ENCODE peak calls at places on chromosomes 16 and 17, in five cellular contexts. One of them, this sample, is unnamed.

GRCh38 chr16:58670177-58670576 is 14.4 kb downstream of the SLC38A7 start:
- DNase-seq in tibial nerve: no peak
- DNase-seq in NCI-H2029 treated with DMSO at 0.1 percent for 48 hours: no peak
- DNase-seq in HT-29: no peak
- DNase-seq in nephron progenitor cell: no peak
- DNase-seq in this sample: no peak

GRCh38 chr16:15425861-15426260 is 8.5 kb upstream of the BMERB1 start:
- DNase-seq in tibial nerve: no peak
- DNase-seq in NCI-H2029 treated with DMSO at 0.1 percent for 48 hours: no peak
- DNase-seq in HT-29: no peak
- DNase-seq in nephron progenitor cell: no peak
- DNase-seq in this sample: no peak

GRCh38 chr17:70107441-70107840 is 32.4 kb downstream of the KCNJ16 start:
- DNase-seq in tibial nerve: no peak
- DNase-seq in NCI-H2029 treated with DMSO at 0.1 percent for 48 hours: no peak
- DNase-seq in HT-29: no peak
- DNase-seq in nephron progenitor cell: no peak
- DNase-seq in this sample: no peak

GRCh38 chr17:42918902-42919521 is 18.4 kb downstream of the G6PC1 start:
- DNase-seq in tibial nerve: no peak
- DNase-seq in NCI-H2029 treated with DMSO at 0.1 percent for 48 hours: peak; percentile 54
- DNase-seq in HT-29: no peak
- DNase-seq in nephron progenitor cell: no peak
- DNase-seq in this sample: no peak

GRCh38 chr17:42275527-42276358 is 448 bp downstream of the STAT5B start:
- DNase-seq in tibial nerve: no peak
- DNase-seq in NCI-H2029 treated with DMSO at 0.1 percent for 48 hours: no peak
- DNase-seq in HT-29: no peak
- DNase-seq in nephron progenitor cell: no peak
- DNase-seq in this sample: no peak

GRCh38 chr17:64115871-64116534 is 13.9 kb downstream of the ERN1 start:
- DNase-seq in tibial nerve: no peak
- DNase-seq in NCI-H2029 treated with DMSO at 0.1 percent for 48 hours: no peak
- DNase-seq in HT-29: no peak
- DNase-seq in nephron progenitor cell: no peak
- DNase-seq in this sample: no peak

GRCh38 chr16:10971560-10971961 is 27.2 kb downstream of the CLEC16A start:
- DNase-seq in tibial nerve: peak; percentile 22
- DNase-seq in NCI-H2029 treated with DMSO at 0.1 percent for 48 hours: peak; percentile 75
- DNase-seq in HT-29: peak; percentile 67
- DNase-seq in nephron progenitor cell: peak; percentile 52
- DNase-seq in this sample: no peak

GRCh38 chr16:67395458-67396158 is 2.3 kb upstream of the TPPP3 start:
- DNase-seq in tibial nerve: no peak
- DNase-seq in NCI-H2029 treated with DMSO at 0.1 percent for 48 hours: no peak
- DNase-seq in HT-29: no peak
- DNase-seq in nephron progenitor cell: peak; percentile 34
- DNase-seq in this sample: no peak

GRCh38 chr17:77327566-77328463 is 187.0 kb downstream of the SEC14L1 start:
- DNase-seq in tibial nerve: peak; percentile 11
- DNase-seq in NCI-H2029 treated with DMSO at 0.1 percent for 48 hours: no peak
- DNase-seq in HT-29: no peak
- DNase-seq in nephron progenitor cell: no peak
- DNase-seq in this sample: no peak

GRCh38 chr17:48056246-48056745 is 8.1 kb downstream of the NFE2L1 start:
- DNase-seq in tibial nerve: no peak
- DNase-seq in NCI-H2029 treated with DMSO at 0.1 percent for 48 hours: no peak
- DNase-seq in HT-29: no peak
- DNase-seq in nephron progenitor cell: no peak
- DNase-seq in this sample: no peak

GRCh38 chr16:30010817-30011504 is at the start of gene DOC2A:
- DNase-seq in tibial nerve: no peak
- DNase-seq in NCI-H2029 treated with DMSO at 0.1 percent for 48 hours: no peak
- DNase-seq in HT-29: no peak
- DNase-seq in nephron progenitor cell: peak; percentile 72
- DNase-seq in this sample: no peak

GRCh38 chr16:51392651-51393187 is 241.6 kb upstream of the SALL1 start:
- DNase-seq in tibial nerve: peak; percentile 37
- DNase-seq in NCI-H2029 treated with DMSO at 0.1 percent for 48 hours: no peak
- DNase-seq in HT-29: no peak
- DNase-seq in nephron progenitor cell: peak; percentile 20
- DNase-seq in this sample: no peak

GRCh38 chr17:15386083-15386482 is 44.7 kb upstream of the TEKT3 start:
- DNase-seq in tibial nerve: no peak
- DNase-seq in NCI-H2029 treated with DMSO at 0.1 percent for 48 hours: no peak
- DNase-seq in HT-29: no peak
- DNase-seq in nephron progenitor cell: no peak
- DNase-seq in this sample: no peak

GRCh38 chr17:71438631-71439146 is 682.1 kb upstream of the SOX9 start:
- DNase-seq in tibial nerve: no peak
- DNase-seq in NCI-H2029 treated with DMSO at 0.1 percent for 48 hours: peak; percentile 40
- DNase-seq in HT-29: peak; percentile 41
- DNase-seq in nephron progenitor cell: no peak
- DNase-seq in this sample: no peak

GRCh38 chr16:11280616-11281522 is at the start of gene PRM1:
- DNase-seq in tibial nerve: no peak
- DNase-seq in NCI-H2029 treated with DMSO at 0.1 percent for 48 hours: no peak
- DNase-seq in HT-29: no peak
- DNase-seq in nephron progenitor cell: no peak
- DNase-seq in this sample: no peak

GRCh38 chr17:47423406-47424295 is 99.9 kb downstream of the EFCAB13 start:
- DNase-seq in tibial nerve: no peak
- DNase-seq in NCI-H2029 treated with DMSO at 0.1 percent for 48 hours: no peak
- DNase-seq in HT-29: peak; percentile 42
- DNase-seq in nephron progenitor cell: peak; percentile 49
- DNase-seq in this sample: no peak

GRCh38 chr16:23353440-23353839 is 51.3 kb downstream of the SCNN1B start:
- DNase-seq in tibial nerve: no peak
- DNase-seq in NCI-H2029 treated with DMSO at 0.1 percent for 48 hours: no peak
- DNase-seq in HT-29: no peak
- DNase-seq in nephron progenitor cell: no peak
- DNase-seq in this sample: no peak

GRCh38 chr17:7084058-7084457 is 4.0 kb upstream of the CLEC10A start:
- DNase-seq in tibial nerve: no peak
- DNase-seq in NCI-H2029 treated with DMSO at 0.1 percent for 48 hours: no peak
- DNase-seq in HT-29: no peak
- DNase-seq in nephron progenitor cell: no peak
- DNase-seq in this sample: no peak

GRCh38 chr17:74417178-74418045 is 14.5 kb upstream of the GPRC5C start:
- DNase-seq in tibial nerve: no peak
- DNase-seq in NCI-H2029 treated with DMSO at 0.1 percent for 48 hours: no peak
- DNase-seq in HT-29: peak; percentile 86
- DNase-seq in nephron progenitor cell: peak; percentile 12
- DNase-seq in this sample: no peak

GRCh38 chr17:70168044-70168978 is 1.0 kb upstream of the KCNJ2 start:
- DNase-seq in tibial nerve: peak; percentile 27
- DNase-seq in NCI-H2029 treated with DMSO at 0.1 percent for 48 hours: no peak
- DNase-seq in HT-29: peak; percentile 44
- DNase-seq in nephron progenitor cell: peak; percentile 57
- DNase-seq in this sample: no peak

GRCh38 chr16:9593440-9593839 is 502.0 kb downstream of the HAPSTR1 start:
- DNase-seq in tibial nerve: no peak
- DNase-seq in NCI-H2029 treated with DMSO at 0.1 percent for 48 hours: no peak
- DNase-seq in HT-29: no peak
- DNase-seq in nephron progenitor cell: no peak
- DNase-seq in this sample: no peak

This sample was measured in cerebellar nuclear complex.